ENCODE peak calls at places on chromosomes 16 and 17, in ten cellular contexts. One of them, this sample, is unnamed.
A peak's percentile ranks its signal among the peaks of the same experiment; 100 is the strongest.

GRCh38 chr17:60139438-60140285 is 10.1 kb upstream of the CA4 start:
- DNase-seq in A549: peak; percentile 68
- DNase-seq in upper lobe of left lung: peak; percentile 75
- DNase-seq in transverse colon: peak; percentile 75
- DNase-seq in H1: peak; percentile 92
- DNase-seq in stomach: peak; percentile 79
- DNase-seq in tibial nerve: peak; percentile 49
- DNase-seq in SK-N-SH: no peak
- DNase-seq in HepG2: peak; percentile 47
- DNase-seq in sigmoid colon: peak; percentile 75
- DNase-seq in this sample: peak; percentile 51

GRCh38 chr17:75587718-75588545 is at the start of gene MYO15B:
- DNase-seq in A549: no peak
- DNase-seq in upper lobe of left lung: peak; percentile 64
- DNase-seq in transverse colon: peak; percentile 71
- DNase-seq in H1: peak; percentile 87
- DNase-seq in stomach: peak; percentile 60
- DNase-seq in tibial nerve: peak; percentile 25
- DNase-seq in SK-N-SH: no peak
- DNase-seq in HepG2: no peak
- DNase-seq in sigmoid colon: peak; percentile 72
- DNase-seq in this sample: peak; percentile 77

GRCh38 chr17:75244133-75244866 is 17.1 kb downstream of the GGA3 start:
- DNase-seq in A549: no peak
- DNase-seq in upper lobe of left lung: no peak
- DNase-seq in transverse colon: peak; percentile 52
- DNase-seq in H1: no peak
- DNase-seq in stomach: no peak
- DNase-seq in tibial nerve: no peak
- DNase-seq in SK-N-SH: no peak
- DNase-seq in HepG2: no peak
- DNase-seq in sigmoid colon: no peak
- DNase-seq in this sample: no peak

GRCh38 chr17:12256380-12256995 is 235.8 kb downstream of the MAP2K4 start:
- DNase-seq in A549: peak; percentile 75
- DNase-seq in upper lobe of left lung: no peak
- DNase-seq in transverse colon: peak; percentile 18
- DNase-seq in H1: no peak
- DNase-seq in stomach: peak; percentile 53
- DNase-seq in tibial nerve: peak; percentile 22
- DNase-seq in SK-N-SH: peak; percentile 43
- DNase-seq in HepG2: peak; percentile 35
- DNase-seq in sigmoid colon: peak; percentile 74
- DNase-seq in this sample: peak; percentile 60

GRCh38 chr17:48440660-48441059 is 10.6 kb upstream of the SKAP1 start:
- DNase-seq in A549: no peak
- DNase-seq in upper lobe of left lung: no peak
- DNase-seq in transverse colon: no peak
- DNase-seq in H1: no peak
- DNase-seq in stomach: no peak
- DNase-seq in tibial nerve: no peak
- DNase-seq in SK-N-SH: no peak
- DNase-seq in HepG2: no peak
- DNase-seq in sigmoid colon: no peak
- DNase-seq in this sample: no peak

GRCh38 chr17:69528035-69528434 is 113.5 kb downstream of the MAP2K6 start:
- DNase-seq in A549: no peak
- DNase-seq in upper lobe of left lung: no peak
- DNase-seq in transverse colon: no peak
- DNase-seq in H1: no peak
- DNase-seq in stomach: no peak
- DNase-seq in tibial nerve: no peak
- DNase-seq in SK-N-SH: no peak
- DNase-seq in HepG2: no peak
- DNase-seq in sigmoid colon: no peak
- DNase-seq in this sample: no peak

GRCh38 chr17:72053069-72053846 is 67.6 kb upstream of the SOX9 start:
- DNase-seq in A549: no peak
- DNase-seq in upper lobe of left lung: no peak
- DNase-seq in transverse colon: no peak
- DNase-seq in H1: peak; percentile 49
- DNase-seq in stomach: no peak
- DNase-seq in tibial nerve: no peak
- DNase-seq in SK-N-SH: peak; percentile 24
- DNase-seq in HepG2: no peak
- DNase-seq in sigmoid colon: no peak
- DNase-seq in this sample: no peak

GRCh38 chr16:17591655-17592405 is 121.1 kb upstream of the XYLT1 start:
- DNase-seq in A549: no peak
- DNase-seq in upper lobe of left lung: no peak
- DNase-seq in transverse colon: no peak
- DNase-seq in H1: no peak
- DNase-seq in stomach: no peak
- DNase-seq in tibial nerve: no peak
- DNase-seq in SK-N-SH: peak; percentile 64
- DNase-seq in HepG2: no peak
- DNase-seq in sigmoid colon: no peak
- DNase-seq in this sample: no peak

GRCh38 chr17:44400226-44400847 is 10.9 kb upstream of the ITGA2B start:
- DNase-seq in A549: peak; percentile 48
- DNase-seq in upper lobe of left lung: no peak
- DNase-seq in transverse colon: no peak
- DNase-seq in H1: peak; percentile 43
- DNase-seq in stomach: no peak
- DNase-seq in tibial nerve: no peak
- DNase-seq in SK-N-SH: no peak
- DNase-seq in HepG2: peak; percentile 34
- DNase-seq in sigmoid colon: no peak
- DNase-seq in this sample: no peak

GRCh38 chr16:29698042-29698441 is 19.1 kb downstream of the QPRT start:
- DNase-seq in A549: no peak
- DNase-seq in upper lobe of left lung: no peak
- DNase-seq in transverse colon: no peak
- DNase-seq in H1: no peak
- DNase-seq in stomach: no peak
- DNase-seq in tibial nerve: no peak
- DNase-seq in SK-N-SH: no peak
- DNase-seq in HepG2: no peak
- DNase-seq in sigmoid colon: no peak
- DNase-seq in this sample: no peak

GRCh38 chr17:44266402-44267164 is 1.4 kb downstream of the SLC4A1 start:
- DNase-seq in A549: peak; percentile 45
- DNase-seq in upper lobe of left lung: no peak
- DNase-seq in transverse colon: no peak
- DNase-seq in H1: no peak
- DNase-seq in stomach: no peak
- DNase-seq in tibial nerve: no peak
- DNase-seq in SK-N-SH: peak; percentile 69
- DNase-seq in HepG2: no peak
- DNase-seq in sigmoid colon: no peak
- DNase-seq in this sample: no peak

GRCh38 chr17:34987232-34987631 is 6.9 kb downstream of the LIG3 start:
- DNase-seq in A549: no peak
- DNase-seq in upper lobe of left lung: no peak
- DNase-seq in transverse colon: no peak
- DNase-seq in H1: no peak
- DNase-seq in stomach: no peak
- DNase-seq in tibial nerve: no peak
- DNase-seq in SK-N-SH: no peak
- DNase-seq in HepG2: no peak
- DNase-seq in sigmoid colon: no peak
- DNase-seq in this sample: no peak

GRCh38 chr16:48392407-48392806 is 7.2 kb upstream of the SIAH1 start:
- DNase-seq in A549: no peak
- DNase-seq in upper lobe of left lung: no peak
- DNase-seq in transverse colon: no peak
- DNase-seq in H1: no peak
- DNase-seq in stomach: no peak
- DNase-seq in tibial nerve: no peak
- DNase-seq in SK-N-SH: no peak
- DNase-seq in HepG2: no peak
- DNase-seq in sigmoid colon: no peak
- DNase-seq in this sample: no peak

GRCh38 chr16:74842413-74842812 is 67.8 kb upstream of the FA2H start:
- DNase-seq in A549: no peak
- DNase-seq in upper lobe of left lung: no peak
- DNase-seq in transverse colon: no peak
- DNase-seq in H1: no peak
- DNase-seq in stomach: no peak
- DNase-seq in tibial nerve: no peak
- DNase-seq in SK-N-SH: peak; percentile 19
- DNase-seq in HepG2: no peak
- DNase-seq in sigmoid colon: no peak
- DNase-seq in this sample: no peak

GRCh38 chr16:24070851-24071250 is 185.3 kb upstream of the CACNG3 start:
- DNase-seq in A549: peak; percentile 51
- DNase-seq in upper lobe of left lung: no peak
- DNase-seq in transverse colon: no peak
- DNase-seq in H1: peak; percentile 60
- DNase-seq in stomach: no peak
- DNase-seq in tibial nerve: no peak
- DNase-seq in SK-N-SH: peak; percentile 67
- DNase-seq in HepG2: peak; percentile 29
- DNase-seq in sigmoid colon: no peak
- DNase-seq in this sample: no peak

GRCh38 chr16:19066988-19067348 is 446 bp upstream of the COQ7 start:
- DNase-seq in A549: no peak
- DNase-seq in upper lobe of left lung: no peak
- DNase-seq in transverse colon: no peak
- DNase-seq in H1: no peak
- DNase-seq in stomach: no peak
- DNase-seq in tibial nerve: no peak
- DNase-seq in SK-N-SH: no peak
- DNase-seq in HepG2: no peak
- DNase-seq in sigmoid colon: no peak
- DNase-seq in this sample: no peak

GRCh38 chr17:3992370-3992769 is 28.1 kb upstream of the ATP2A3 start:
- DNase-seq in A549: no peak
- DNase-seq in upper lobe of left lung: peak; percentile 2
- DNase-seq in transverse colon: no peak
- DNase-seq in H1: no peak
- DNase-seq in stomach: no peak
- DNase-seq in tibial nerve: no peak
- DNase-seq in SK-N-SH: no peak
- DNase-seq in HepG2: no peak
- DNase-seq in sigmoid colon: no peak
- DNase-seq in this sample: no peak

GRCh38 chr16:10876799-10877341 is at the start of gene CIITA:
- DNase-seq in A549: no peak
- DNase-seq in upper lobe of left lung: peak; percentile 88
- DNase-seq in transverse colon: peak; percentile 77
- DNase-seq in H1: no peak
- DNase-seq in stomach: peak; percentile 89
- DNase-seq in tibial nerve: peak; percentile 83
- DNase-seq in SK-N-SH: no peak
- DNase-seq in HepG2: no peak
- DNase-seq in sigmoid colon: peak; percentile 87
- DNase-seq in this sample: no peak

GRCh38 chr16:4510747-4511426 is 27.7 kb downstream of the CDIP1 start:
- DNase-seq in A549: no peak
- DNase-seq in upper lobe of left lung: no peak
- DNase-seq in transverse colon: no peak
- DNase-seq in H1: no peak
- DNase-seq in stomach: no peak
- DNase-seq in tibial nerve: no peak
- DNase-seq in SK-N-SH: no peak
- DNase-seq in HepG2: no peak
- DNase-seq in sigmoid colon: no peak
- DNase-seq in this sample: no peak

GRCh38 chr17:38844261-38844757 is 9.2 kb downstream of the RPL23 start:
- DNase-seq in A549: no peak
- DNase-seq in upper lobe of left lung: no peak
- DNase-seq in transverse colon: peak; percentile 41
- DNase-seq in H1: no peak
- DNase-seq in stomach: peak; percentile 35
- DNase-seq in tibial nerve: no peak
- DNase-seq in SK-N-SH: no peak
- DNase-seq in HepG2: peak; percentile 51
- DNase-seq in sigmoid colon: no peak
- DNase-seq in this sample: no peak
- TF ChIP-seq EP300 in A549: no peak
- TF ChIP-seq EP300 in upper lobe of left lung: no peak
- TF ChIP-seq EP300 in transverse colon: no peak
- TF ChIP-seq EP300 in H1: no peak
- TF ChIP-seq EP300 in stomach: no peak
- TF ChIP-seq EP300 in tibial nerve: no peak
- TF ChIP-seq EP300 in SK-N-SH: no peak
- TF ChIP-seq EP300 in HepG2: peak; percentile 8
- TF ChIP-seq EP300 in sigmoid colon: no peak
- TF ChIP-seq EP300 in this sample: no peak

GRCh38 chr16:57268804-57269800 is 15.4 kb downstream of the PLLP start:
- DNase-seq in A549: peak; percentile 40
- DNase-seq in upper lobe of left lung: peak; percentile 86
- DNase-seq in transverse colon: peak; percentile 88
- DNase-seq in H1: no peak
- DNase-seq in stomach: peak; percentile 95
- DNase-seq in tibial nerve: no peak
- DNase-seq in SK-N-SH: peak; percentile 73
- DNase-seq in HepG2: peak; percentile 56
- DNase-seq in sigmoid colon: peak; percentile 39
- DNase-seq in this sample: no peak
- H3K4me3 ChIP-seq in A549: no peak overlapping the region
- H3K4me3 ChIP-seq in upper lobe of left lung: no peak overlapping the region
- H3K4me3 ChIP-seq in transverse colon: no peak overlapping the region
- H3K4me3 ChIP-seq in H1: no peak overlapping the region
- H3K4me3 ChIP-seq in stomach: no peak overlapping the region
- H3K4me3 ChIP-seq in tibial nerve: no peak overlapping the region
- H3K4me3 ChIP-seq in SK-N-SH: no peak overlapping the region
- H3K4me3 ChIP-seq in HepG2: no peak overlapping the region
- H3K4me3 ChIP-seq in sigmoid colon: no peak overlapping the region
- H3K4me3 ChIP-seq in this sample: no peak overlapping the region

GRCh38 chr17:45405250-45406086 is 27.2 kb downstream of the ARHGAP27 start:
- DNase-seq in A549: peak; percentile 42
- DNase-seq in upper lobe of left lung: no peak
- DNase-seq in transverse colon: peak; percentile 89
- DNase-seq in H1: peak; percentile 99
- DNase-seq in stomach: no peak
- DNase-seq in tibial nerve: no peak
- DNase-seq in SK-N-SH: peak; percentile 94
- DNase-seq in HepG2: no peak
- DNase-seq in sigmoid colon: no peak
- DNase-seq in this sample: peak; percentile 54
- H3K27ac ChIP-seq in A549: no peak overlapping the region
- H3K27ac ChIP-seq in upper lobe of left lung: peak overlapping the region; percentile 2
- H3K27ac ChIP-seq in transverse colon: peak overlapping the region; percentile 87
- H3K27ac ChIP-seq in H1: no peak overlapping the region
- H3K27ac ChIP-seq in stomach: no peak overlapping the region
- H3K27ac ChIP-seq in tibial nerve: no peak overlapping the region
- H3K27ac ChIP-seq in SK-N-SH: no peak overlapping the region
- H3K27ac ChIP-seq in HepG2: no peak overlapping the region
- H3K27ac ChIP-seq in sigmoid colon: no peak overlapping the region
- H3K27ac ChIP-seq in this sample: no peak overlapping the region

DNA sequence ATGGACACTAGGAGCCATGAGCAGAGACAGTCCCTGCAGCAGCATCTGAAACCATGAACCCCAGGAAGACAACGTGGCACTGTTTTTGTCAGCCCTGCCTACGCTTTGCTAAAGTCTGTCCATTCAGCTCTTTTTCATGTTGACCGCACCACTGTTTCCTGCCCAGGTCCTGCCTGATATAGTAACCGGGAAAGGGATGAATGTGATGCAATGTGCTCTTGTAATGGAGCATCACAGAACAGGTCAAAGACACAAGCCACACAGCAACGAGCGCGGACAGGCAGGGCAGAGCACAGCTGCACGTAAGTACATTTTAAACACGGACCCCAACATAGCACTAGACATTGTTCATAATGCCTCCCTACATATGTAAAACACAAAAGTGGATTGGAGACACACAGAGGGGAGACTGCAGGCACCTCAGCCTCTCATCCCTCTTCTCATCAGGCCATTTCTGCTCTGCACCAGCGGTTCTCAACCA is 16.9 kb upstream of the TNFRSF13B start:
- DNase-seq in A549: no peak
- DNase-seq in upper lobe of left lung: no peak
- DNase-seq in transverse colon: peak; percentile 36
- DNase-seq in H1: no peak
- DNase-seq in stomach: no peak
- DNase-seq in tibial nerve: no peak
- DNase-seq in SK-N-SH: no peak
- DNase-seq in HepG2: no peak
- DNase-seq in sigmoid colon: peak; percentile 60
- DNase-seq in this sample: no peak
- TF ChIP-seq EP300 in A549: no peak
- TF ChIP-seq EP300 in upper lobe of left lung: no peak
- TF ChIP-seq EP300 in transverse colon: no peak
- TF ChIP-seq EP300 in H1: no peak
- TF ChIP-seq EP300 in stomach: no peak
- TF ChIP-seq EP300 in tibial nerve: no peak
- TF ChIP-seq EP300 in SK-N-SH: no peak
- TF ChIP-seq EP300 in HepG2: no peak
- TF ChIP-seq EP300 in sigmoid colon: no peak
- TF ChIP-seq EP300 in this sample: no peak